ENCODE peak calls at places on chromosomes 3 and 15, in six cellular contexts. O is ovary, A is MM.1S, E is psoas muscle, V is upper lobe of right lung, X is HCT116. S is an unnamed sample.
A peak's percentile ranks its signal among the peaks of the same experiment; 100 is the strongest.

GRCh38 chr15:77059761-77060345 is 11.1 kb downstream of the TSPAN3 start:
- DNase-seq in X (no peak), E (no peak), V (no peak), O (no peak), A (peak; percentile 59), S (no peak)

GRCh38 chr3:187292186-187292585 is 649 bp upstream of the MASP1 start:
- DNase-seq in E (no peak), V (no peak), X (no peak), O (no peak), A (no peak), S (no peak)

GRCh38 chr15:34783986-34784385 is 11.4 kb downstream of the ACTC1 start:
- DNase-seq in O (no peak), V (no peak), X (no peak), E (no peak), A (no peak), S (no peak)

GRCh38 chr3:197022405-197023231 is 7.0 kb downstream of the MELTF start:
- DNase-seq in X (no peak), E (no peak), A (no peak), O (no peak), V (no peak), S (no peak)

GRCh38 chr15:67783303-67783702 is 42.0 kb upstream of the SKOR1 start:
- DNase-seq in E (no peak), X (no peak), O (no peak), A (peak; percentile 92), V (no peak), S (no peak)

GRCh38 chr3:7371693-7372572 is 511.0 kb downstream of the GRM7 start:
- DNase-seq in O (no peak), E (no peak), V (no peak), X (no peak), A (no peak), S (no peak)

GRCh38 chr15:26382416-26383086 is 390.3 kb downstream of the GABRB3 start:
- DNase-seq in A (no peak), O (no peak), E (no peak), X (no peak), V (no peak), S (no peak)

GRCh38 chr15:86336051-86336788 is 256.5 kb downstream of the AGBL1 start:
- DNase-seq in A (peak; percentile 19), E (no peak), X (no peak), V (no peak), O (no peak), S (peak; percentile 67)

GRCh38 chr15:63043391-63044076 is 987 bp downstream of the TPM1 start:
- DNase-seq in X (no peak), E (peak; percentile 41), A (no peak), O (peak; percentile 35), V (peak; percentile 76), S (no peak)

GRCh38 chr15:91975241-91975978 is 121.9 kb downstream of the SLCO3A1 start:
- DNase-seq in A (no peak), X (no peak), O (no peak), V (no peak), E (no peak), S (no peak)

GRCh38 chr15:91982401-91982800 is 128.9 kb downstream of the SLCO3A1 start:
- DNase-seq in X (no peak), V (no peak), O (no peak), A (no peak), E (no peak), S (no peak)

GRCh38 chr3:9102240-9102841 is 139.1 kb upstream of the RAD18 start:
- DNase-seq in X (no peak), O (no peak), E (no peak), A (no peak), V (no peak), S (no peak)

GRCh38 chr3:38110314-38111050 is 26.4 kb downstream of the ACAA1 start:
- DNase-seq in X (no peak), V (no peak), O (no peak), E (no peak), A (no peak), S (no peak)

GRCh38 chr15:65377976-65378366 is at the start of gene IGDCC3:
- DNase-seq in V (no peak), A (no peak), X (no peak), O (no peak), E (no peak), S (no peak)

GRCh38 chr3:105402287-105402801 is 35.6 kb downstream of the ALCAM start:
- DNase-seq in X (peak; percentile 86), V (no peak), O (no peak), A (no peak), E (no peak), S (peak; percentile 4)

GRCh38 chr15:77709135-77709886 is 76.6 kb upstream of the LINGO1 start:
- DNase-seq in V (no peak), X (no peak), O (no peak), A (peak; percentile 10), E (no peak), S (no peak)

GRCh38 chr3:184505479-184505878 is 56.1 kb upstream of the EPHB3 start:
- DNase-seq in A (no peak), E (no peak), O (no peak), V (no peak), X (no peak), S (no peak)

GRCh38 chr3:88151358-88151757 is 1.6 kb downstream of the C3orf38 start:
- DNase-seq in A (no peak), X (no peak), O (no peak), E (no peak), V (no peak), S (no peak)

GRCh38 chr3:152159328-152159727 is 109.4 kb upstream of the MBNL1 start:
- DNase-seq in X (no peak), A (no peak), V (no peak), E (no peak), O (no peak), S (no peak)

GRCh38 chr3:192772495-192772894 is 45.2 kb upstream of the FGF12 start:
- DNase-seq in V (no peak), A (peak; percentile 23), O (no peak), X (peak; percentile 12), E (no peak), S (no peak)

GRCh38 chr3:60431599-60431958 is 819.7 kb downstream of the FHIT start:
- DNase-seq in X (no peak), O (no peak), E (no peak), A (no peak), V (no peak), S (no peak)

GRCh38 chr3:196886175-196886574 is 18.5 kb downstream of the SENP5 start:
- DNase-seq in V (no peak), E (no peak), X (no peak), O (no peak), A (no peak), S (no peak)

GRCh38 chr15:100785181-100786138 is 94.2 kb upstream of the ALDH1A3 start:
- DNase-seq in X (no peak), V (peak; percentile 41), O (no peak), E (no peak), A (no peak), S (no peak)

GRCh38 chr3:11168881-11169805 is 14.8 kb downstream of the HRH1 start:
- DNase-seq in X (no peak), E (no peak), A (no peak), O (no peak), V (no peak), S (no peak)

GRCh38 chr3:24683511-24684384 is 189.1 kb upstream of the THRB start:
- DNase-seq in A (no peak), V (no peak), O (no peak), E (no peak), X (peak; percentile 28), S (no peak)

GRCh38 chr15:44676676-44677075 is 13.2 kb upstream of the SPG11 start:
- DNase-seq in E (no peak), O (no peak), V (no peak), X (no peak), A (peak; percentile 35), S (no peak)

S was measured in SW 1271.